ENCODE peak calls at places on chromosome 19, in ten cellular contexts. H, R, J, K, A, N, X, L, Y and I are unnamed samples.

GRCh38 chr19:3975637-3976087 is 4.8 kb upstream of the DAPK3 start:
- DNase-seq in K (no peak), X (no peak), N (no peak), A (no peak), J (no peak), H (no peak), L (no peak), R (no peak), Y (no peak), I (no peak)

GRCh38 chr19:7815325-7815724 is 14.7 kb upstream of the EVI5L start:
- DNase-seq in R (no peak), J (no peak), A (no peak), L (peak; percentile 94), X (no peak), H (no peak), Y (no peak), K (no peak), N (no peak), I (no peak)

GRCh38 chr19:44723952-44724319 is 24.6 kb upstream of the BCL3 start:
- DNase-seq in A (peak; percentile 87), N (peak; percentile 79), X (peak; percentile 91), J (peak; percentile 76), Y (peak; percentile 81), R (no peak), H (peak; percentile 79), K (peak; percentile 62), L (peak; percentile 88), I (no peak)

GRCh38 chr19:48752511-48753365 is at the start of gene FUT1:
- DNase-seq in X (no peak), A (no peak), Y (no peak), J (no peak), K (no peak), H (no peak), L (peak; percentile 40), R (no peak), N (no peak), I (no peak)

GRCh38 chr19:2711175-2711936 is 8.9 kb upstream of the GNG7 start:
- DNase-seq in X (no peak), J (no peak), N (peak; percentile 76), A (peak; percentile 29), H (peak; percentile 66), Y (peak; percentile 86), L (no peak), R (no peak), K (no peak), I (no peak)

GRCh38 chr19:10505583-10506229 is 2.5 kb upstream of the KEAP1 start:
- DNase-seq in Y (peak; percentile 69), K (peak; percentile 69), J (peak; percentile 75), A (peak; percentile 75), N (peak; percentile 64), H (peak; percentile 75), R (no peak), X (peak; percentile 91), L (peak; percentile 85), I (no peak)

GRCh38 chr19:10238172-10238783 is 7.1 kb upstream of the S1PR2 start:
- DNase-seq in N (peak; percentile 100), H (peak; percentile 50), R (no peak), K (no peak), Y (peak; percentile 94), L (peak; percentile 50), A (peak; percentile 97), J (no peak), X (peak; percentile 86), I (no peak)

GRCh38 chr19:9848060-9848459 is 12.9 kb downstream of the PIN1 start:
- DNase-seq in N (no peak), J (peak; percentile 36), H (no peak), L (no peak), A (no peak), K (no peak), R (no peak), X (no peak), Y (no peak), I (no peak)

GRCh38 chr19:29544656-29545360 is 19.0 kb downstream of the VSTM2B start:
- DNase-seq in H (no peak), A (no peak), J (no peak), X (peak; percentile 75), Y (no peak), R (no peak), K (no peak), N (no peak), L (no peak), I (no peak)

GRCh38 chr19:14086098-14086497 is 515 bp upstream of the C19orf67 start:
- DNase-seq in K (no peak), N (no peak), J (no peak), L (no peak), X (no peak), R (no peak), H (no peak), A (no peak), Y (no peak), I (no peak)

GRCh38 chr19:56748443-56748842 is 76.9 kb upstream of the ZNF835 start:
- DNase-seq in R (no peak), X (no peak), L (no peak), K (no peak), N (peak; percentile 14), J (no peak), A (no peak), Y (peak; percentile 26), H (peak; percentile 18), I (no peak)
- TF ChIP-seq CTCF in R (no peak), X (peak; percentile 26), L (no peak), K (no peak), N (no peak), J (no peak), A (no peak), Y (peak; percentile 45), H (no peak), I (no peak)

DNA sequence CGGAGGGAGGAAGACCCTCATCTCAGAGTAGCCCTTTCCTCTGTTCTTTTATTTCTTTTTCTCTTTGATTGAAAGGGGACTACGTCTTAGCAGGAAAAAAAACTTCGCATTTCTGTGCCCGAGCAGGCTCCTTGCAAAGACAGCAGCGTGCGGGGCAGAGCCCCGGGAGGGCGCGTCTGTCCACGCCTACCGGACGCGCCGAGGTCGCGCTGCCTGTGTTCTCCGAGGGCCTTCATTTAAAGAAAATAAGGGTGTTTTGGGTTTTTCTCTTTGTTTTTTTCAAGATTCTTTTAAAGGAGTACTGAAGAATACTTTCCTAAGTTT is 29.2 kb downstream of the CERS1 start:
- DNase-seq in H (no peak), L (no peak), N (no peak), J (no peak), Y (no peak), X (no peak), K (no peak), R (no peak), A (no peak), I (no peak)
- TF ChIP-seq CTCF in H (no peak), L (no peak), N (no peak), J (peak; percentile 53), Y (no peak), X (no peak), K (peak; percentile 30), R (no peak), A (no peak), I (no peak)

GRCh38 chr19:36973844-36974195 is 57.7 kb downstream of the ZNF568 start:
- DNase-seq in A (no peak), J (no peak), N (no peak), L (no peak), Y (no peak), H (no peak), X (no peak), R (no peak), K (no peak), I (no peak)

GRCh38 chr19:36972594-36972993 is 56.5 kb downstream of the ZNF568 start:
- DNase-seq in Y (no peak), L (no peak), K (no peak), J (no peak), X (peak; percentile 76), R (no peak), H (no peak), N (no peak), A (no peak), I (no peak)

GRCh38 chr19:36973021-36973843 is 57.1 kb downstream of the ZNF568 start:
- DNase-seq in A (peak; percentile 61), Y (peak; percentile 72), R (peak; percentile 11), L (peak; percentile 62), H (peak; percentile 83), J (peak; percentile 61), K (peak; percentile 49), N (peak; percentile 76), X (peak; percentile 89), I (peak; percentile 34)
- TF ChIP-seq CTCF in A (peak; percentile 66), Y (peak; percentile 68), R (peak; percentile 89), L (peak; percentile 58), H (peak; percentile 97), J (peak; percentile 97), K (no peak), N (peak; percentile 57), X (peak; percentile 78), I (peak; percentile 87)

GRCh38 chr19:38711726-38712153 is 32.5 kb downstream of the CAPN12 start:
- DNase-seq in N (peak; percentile 95), J (no peak), H (peak; percentile 96), X (no peak), R (peak; percentile 84), A (peak; percentile 92), Y (peak; percentile 97), K (no peak), L (no peak), I (peak; percentile 86)
- TF ChIP-seq CTCF in N (no peak), J (no peak), H (peak; percentile 33), X (no peak), R (peak; percentile 48), A (peak; percentile 35), Y (no peak), K (no peak), L (no peak), I (peak; percentile 6)

GRCh38 chr19:40524133-40524549 is 52.5 kb upstream of the SHKBP1 start:
- DNase-seq in L (no peak), A (no peak), J (no peak), H (no peak), N (no peak), R (no peak), Y (no peak), K (no peak), X (no peak), I (no peak)

GRCh38 chr19:40523322-40524047 is 53.2 kb upstream of the SHKBP1 start:
- DNase-seq in K (no peak), A (peak; percentile 47), N (peak; percentile 37), L (peak; percentile 67), R (peak; percentile 3), X (no peak), H (peak; percentile 73), Y (peak; percentile 47), J (peak; percentile 24), I (no peak)

GRCh38 chr19:40519352-40520322 is 52.8 kb downstream of the SPTBN4 start:
- DNase-seq in L (no peak), K (no peak), H (peak; percentile 44), J (no peak), X (no peak), Y (no peak), R (no peak), A (no peak), N (peak; percentile 45), I (no peak)

GRCh38 chr19:40524655-40525054 is 52.0 kb upstream of the SHKBP1 start:
- DNase-seq in Y (no peak), A (no peak), N (no peak), H (no peak), J (no peak), X (no peak), R (no peak), K (no peak), L (no peak), I (no peak)

DNA sequence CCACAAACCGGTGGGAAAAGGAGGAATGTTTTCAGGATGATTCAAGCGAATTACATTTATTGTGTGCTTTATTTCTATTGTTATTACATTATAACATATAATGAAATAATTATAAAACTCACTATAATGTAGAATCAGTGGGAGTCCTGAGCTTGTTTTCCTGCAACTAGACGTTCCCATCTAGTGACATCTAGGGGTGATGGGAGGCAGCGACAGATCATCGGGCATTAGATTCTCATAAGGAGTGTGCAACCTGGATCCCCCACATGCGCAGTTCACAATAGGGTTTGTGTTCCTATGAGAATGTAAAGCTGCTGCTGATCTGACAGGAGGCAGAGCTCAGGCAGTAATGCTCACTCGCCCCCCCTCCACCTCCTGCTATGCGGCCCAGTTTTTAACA is 54.5 kb downstream of the SPTBN4 start:
- DNase-seq in A (peak; percentile 55), H (peak; percentile 53), N (peak; percentile 42), X (no peak), R (peak; percentile 11), J (no peak), Y (peak; percentile 44), K (no peak), L (peak; percentile 21), I (no peak)
- TF ChIP-seq CTCF in A (peak; percentile 62), H (peak; percentile 57), N (peak; percentile 30), X (no peak), R (peak; percentile 62), J (no peak), Y (peak; percentile 54), K (no peak), L (peak; percentile 12), I (peak; percentile 49)